ENCODE peak calls at places on chromosomes 12 and 14, in ten cellular contexts. One of them, this sample, is unnamed.

GRCh38 chr12:31647106-31647505 is 12.4 kb upstream of the ETFBKMT start:
- DNase-seq in cardiac muscle cell: no peak
- DNase-seq in lung: no peak
- DNase-seq in adrenal gland: no peak
- DNase-seq in mucosa of descending colon: no peak
- DNase-seq in CD8-positive, alpha-beta T cell: no peak
- DNase-seq in upper lobe of right lung: no peak
- DNase-seq in tibial artery: no peak
- DNase-seq in mammary epithelial cell: peak; percentile 44
- DNase-seq in GM23338: no peak
- DNase-seq in this sample: no peak

GRCh38 chr12:269216-269615 is 6.6 kb upstream of the SLC6A13 start:
- DNase-seq in cardiac muscle cell: peak; percentile 13
- DNase-seq in lung: no peak
- DNase-seq in adrenal gland: no peak
- DNase-seq in mucosa of descending colon: no peak
- DNase-seq in CD8-positive, alpha-beta T cell: no peak
- DNase-seq in upper lobe of right lung: no peak
- DNase-seq in tibial artery: no peak
- DNase-seq in mammary epithelial cell: no peak
- DNase-seq in GM23338: no peak
- DNase-seq in this sample: no peak

GRCh38 chr14:33332497-33332896 is 393.8 kb downstream of the NPAS3 start:
- DNase-seq in cardiac muscle cell: no peak
- DNase-seq in lung: no peak
- DNase-seq in adrenal gland: no peak
- DNase-seq in mucosa of descending colon: no peak
- DNase-seq in CD8-positive, alpha-beta T cell: no peak
- DNase-seq in upper lobe of right lung: no peak
- DNase-seq in tibial artery: no peak
- DNase-seq in mammary epithelial cell: no peak
- DNase-seq in GM23338: no peak
- DNase-seq in this sample: no peak

GRCh38 chr12:112979281-112979680 is 962 bp downstream of the OAS2 start:
- DNase-seq in cardiac muscle cell: no peak
- DNase-seq in lung: no peak
- DNase-seq in adrenal gland: no peak
- DNase-seq in mucosa of descending colon: peak; percentile 35
- DNase-seq in CD8-positive, alpha-beta T cell: peak; percentile 45
- DNase-seq in upper lobe of right lung: no peak
- DNase-seq in tibial artery: no peak
- DNase-seq in mammary epithelial cell: peak; percentile 40
- DNase-seq in GM23338: no peak
- DNase-seq in this sample: no peak

GRCh38 chr12:89309452-89309802 is 42.9 kb downstream of the DUSP6 start:
- DNase-seq in cardiac muscle cell: no peak
- DNase-seq in lung: no peak
- DNase-seq in adrenal gland: no peak
- DNase-seq in mucosa of descending colon: no peak
- DNase-seq in CD8-positive, alpha-beta T cell: no peak
- DNase-seq in upper lobe of right lung: no peak
- DNase-seq in tibial artery: no peak
- DNase-seq in mammary epithelial cell: no peak
- DNase-seq in GM23338: no peak
- DNase-seq in this sample: no peak

GRCh38 chr12:42946776-42947435 is 357.4 kb upstream of the PRICKLE1 start:
- DNase-seq in cardiac muscle cell: no peak
- DNase-seq in lung: no peak
- DNase-seq in adrenal gland: no peak
- DNase-seq in mucosa of descending colon: no peak
- DNase-seq in CD8-positive, alpha-beta T cell: no peak
- DNase-seq in upper lobe of right lung: no peak
- DNase-seq in tibial artery: no peak
- DNase-seq in mammary epithelial cell: peak; percentile 53
- DNase-seq in GM23338: no peak
- DNase-seq in this sample: no peak

GRCh38 chr12:74491374-74491773 is 46.3 kb upstream of the ATXN7L3B start:
- DNase-seq in cardiac muscle cell: no peak
- DNase-seq in lung: no peak
- DNase-seq in adrenal gland: no peak
- DNase-seq in mucosa of descending colon: no peak
- DNase-seq in CD8-positive, alpha-beta T cell: no peak
- DNase-seq in upper lobe of right lung: no peak
- DNase-seq in tibial artery: no peak
- DNase-seq in mammary epithelial cell: no peak
- DNase-seq in GM23338: no peak
- DNase-seq in this sample: no peak

GRCh38 chr14:93906341-93907329 is 20.5 kb upstream of the FAM181A start:
- DNase-seq in cardiac muscle cell: peak; percentile 75
- DNase-seq in lung: peak; percentile 68
- DNase-seq in adrenal gland: peak; percentile 62
- DNase-seq in mucosa of descending colon: peak; percentile 66
- DNase-seq in CD8-positive, alpha-beta T cell: peak; percentile 36
- DNase-seq in upper lobe of right lung: peak; percentile 77
- DNase-seq in tibial artery: peak; percentile 74
- DNase-seq in mammary epithelial cell: peak; percentile 43
- DNase-seq in GM23338: peak; percentile 91
- DNase-seq in this sample: no peak

GRCh38 chr12:54021432-54022013 is 6.7 kb upstream of the HOXC6 start:
- DNase-seq in cardiac muscle cell: no peak
- DNase-seq in lung: no peak
- DNase-seq in adrenal gland: no peak
- DNase-seq in mucosa of descending colon: no peak
- DNase-seq in CD8-positive, alpha-beta T cell: no peak
- DNase-seq in upper lobe of right lung: no peak
- DNase-seq in tibial artery: no peak
- DNase-seq in mammary epithelial cell: peak; percentile 86
- DNase-seq in GM23338: peak; percentile 86
- DNase-seq in this sample: no peak
- TF ChIP-seq CTCF in cardiac muscle cell: peak; percentile 12
- TF ChIP-seq CTCF in lung: no peak
- TF ChIP-seq CTCF in adrenal gland: peak; percentile 10
- TF ChIP-seq CTCF in mucosa of descending colon: no peak
- TF ChIP-seq CTCF in CD8-positive, alpha-beta T cell: no peak
- TF ChIP-seq CTCF in upper lobe of right lung: no peak
- TF ChIP-seq CTCF in tibial artery: no peak
- TF ChIP-seq CTCF in mammary epithelial cell: peak; percentile 35
- TF ChIP-seq CTCF in GM23338: peak; percentile 51
- TF ChIP-seq CTCF in this sample: peak; percentile 17

DNA sequence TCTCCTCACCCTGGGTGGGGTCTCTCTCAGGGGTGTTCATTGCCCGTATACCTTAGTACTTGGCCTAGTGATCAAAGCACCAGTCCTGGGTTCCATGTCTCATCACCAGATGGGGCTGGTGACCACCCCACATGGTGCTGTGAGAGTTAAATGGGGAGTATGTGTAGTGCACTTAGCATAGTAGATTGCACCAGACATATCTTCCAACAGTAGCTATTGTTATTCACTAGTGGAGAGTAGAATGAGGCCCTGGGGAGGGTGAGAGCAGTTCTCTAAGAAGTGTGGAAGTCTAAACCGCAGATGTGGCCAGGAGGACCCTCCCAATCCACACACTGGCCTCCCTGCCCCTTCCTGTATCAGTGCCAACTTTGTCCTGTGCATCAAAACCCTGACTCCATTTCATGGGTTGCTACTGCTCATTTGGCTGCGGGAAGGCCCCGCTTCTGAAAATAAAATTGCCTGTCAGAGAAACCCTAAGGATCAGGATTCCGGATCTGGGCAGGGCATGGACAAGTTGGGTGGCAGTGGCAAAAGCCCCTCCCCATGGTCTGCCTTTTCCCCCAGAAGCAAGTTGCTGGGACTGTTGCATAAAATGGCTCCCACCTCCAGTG is 4.4 kb downstream of the CD9 start:
- DNase-seq in cardiac muscle cell: no peak
- DNase-seq in lung: no peak
- DNase-seq in adrenal gland: no peak
- DNase-seq in mucosa of descending colon: peak; percentile 45
- DNase-seq in CD8-positive, alpha-beta T cell: no peak
- DNase-seq in upper lobe of right lung: no peak
- DNase-seq in tibial artery: no peak
- DNase-seq in mammary epithelial cell: no peak
- DNase-seq in GM23338: no peak
- DNase-seq in this sample: no peak
- H3K4me3 ChIP-seq in cardiac muscle cell: no peak overlapping the region
- H3K4me3 ChIP-seq in lung: no peak overlapping the region
- H3K4me3 ChIP-seq in adrenal gland: no peak overlapping the region
- H3K4me3 ChIP-seq in mucosa of descending colon: no peak overlapping the region
- H3K4me3 ChIP-seq in CD8-positive, alpha-beta T cell: no peak overlapping the region
- H3K4me3 ChIP-seq in upper lobe of right lung: no peak overlapping the region
- H3K4me3 ChIP-seq in tibial artery: peak overlapping the region; percentile 5
- H3K4me3 ChIP-seq in mammary epithelial cell: no peak overlapping the region
- H3K4me3 ChIP-seq in GM23338: peak overlapping the region; percentile 16
- H3K4me3 ChIP-seq in this sample: no peak overlapping the region

GRCh38 chr12:6839482-6840201 is 1.1 kb upstream of the GNB3 start:
- DNase-seq in cardiac muscle cell: no peak
- DNase-seq in lung: no peak
- DNase-seq in adrenal gland: no peak
- DNase-seq in mucosa of descending colon: peak; percentile 52
- DNase-seq in CD8-positive, alpha-beta T cell: no peak
- DNase-seq in upper lobe of right lung: no peak
- DNase-seq in tibial artery: no peak
- DNase-seq in mammary epithelial cell: no peak
- DNase-seq in GM23338: peak; percentile 80
- DNase-seq in this sample: no peak

GRCh38 chr12:6841139-6841515 is 402 bp downstream of the GNB3 start:
- DNase-seq in cardiac muscle cell: no peak
- DNase-seq in lung: no peak
- DNase-seq in adrenal gland: no peak
- DNase-seq in mucosa of descending colon: no peak
- DNase-seq in CD8-positive, alpha-beta T cell: no peak
- DNase-seq in upper lobe of right lung: no peak
- DNase-seq in tibial artery: no peak
- DNase-seq in mammary epithelial cell: no peak
- DNase-seq in GM23338: no peak
- DNase-seq in this sample: no peak

GRCh38 chr12:6842075-6842474 is 1.4 kb downstream of the GNB3 start:
- DNase-seq in cardiac muscle cell: no peak
- DNase-seq in lung: no peak
- DNase-seq in adrenal gland: no peak
- DNase-seq in mucosa of descending colon: no peak
- DNase-seq in CD8-positive, alpha-beta T cell: no peak
- DNase-seq in upper lobe of right lung: no peak
- DNase-seq in tibial artery: no peak
- DNase-seq in mammary epithelial cell: no peak
- DNase-seq in GM23338: no peak
- DNase-seq in this sample: no peak

GRCh38 chr12:6838854-6839253 is 1.9 kb upstream of the GNB3 start:
- DNase-seq in cardiac muscle cell: no peak
- DNase-seq in lung: no peak
- DNase-seq in adrenal gland: no peak
- DNase-seq in mucosa of descending colon: no peak
- DNase-seq in CD8-positive, alpha-beta T cell: no peak
- DNase-seq in upper lobe of right lung: no peak
- DNase-seq in tibial artery: no peak
- DNase-seq in mammary epithelial cell: no peak
- DNase-seq in GM23338: no peak
- DNase-seq in this sample: no peak

GRCh38 chr12:6840428-6841138 is at the start of gene GNB3:
- DNase-seq in cardiac muscle cell: no peak
- DNase-seq in lung: no peak
- DNase-seq in adrenal gland: no peak
- DNase-seq in mucosa of descending colon: peak; percentile 40
- DNase-seq in CD8-positive, alpha-beta T cell: no peak
- DNase-seq in upper lobe of right lung: no peak
- DNase-seq in tibial artery: no peak
- DNase-seq in mammary epithelial cell: no peak
- DNase-seq in GM23338: no peak
- DNase-seq in this sample: no peak
- H3K36me3 ChIP-seq in cardiac muscle cell: peaks cover 10% of the 10 kb centered on the region
- H3K36me3 ChIP-seq in lung: peaks cover 4% of the 10 kb centered on the region
- H3K36me3 ChIP-seq in adrenal gland: no peaks in the 10 kb centered on the region
- H3K36me3 ChIP-seq in mucosa of descending colon: no peaks in the 10 kb centered on the region
- H3K36me3 ChIP-seq in CD8-positive, alpha-beta T cell: no peaks in the 10 kb centered on the region
- H3K36me3 ChIP-seq in upper lobe of right lung: no peaks in the 10 kb centered on the region
- H3K36me3 ChIP-seq in tibial artery: peaks cover 81% of the 10 kb centered on the region
- H3K36me3 ChIP-seq in mammary epithelial cell: no peaks in the 10 kb centered on the region
- H3K36me3 ChIP-seq in GM23338: peaks cover 13% of the 10 kb centered on the region
- H3K36me3 ChIP-seq in this sample: peaks cover 2% of the 10 kb centered on the region

DNA sequence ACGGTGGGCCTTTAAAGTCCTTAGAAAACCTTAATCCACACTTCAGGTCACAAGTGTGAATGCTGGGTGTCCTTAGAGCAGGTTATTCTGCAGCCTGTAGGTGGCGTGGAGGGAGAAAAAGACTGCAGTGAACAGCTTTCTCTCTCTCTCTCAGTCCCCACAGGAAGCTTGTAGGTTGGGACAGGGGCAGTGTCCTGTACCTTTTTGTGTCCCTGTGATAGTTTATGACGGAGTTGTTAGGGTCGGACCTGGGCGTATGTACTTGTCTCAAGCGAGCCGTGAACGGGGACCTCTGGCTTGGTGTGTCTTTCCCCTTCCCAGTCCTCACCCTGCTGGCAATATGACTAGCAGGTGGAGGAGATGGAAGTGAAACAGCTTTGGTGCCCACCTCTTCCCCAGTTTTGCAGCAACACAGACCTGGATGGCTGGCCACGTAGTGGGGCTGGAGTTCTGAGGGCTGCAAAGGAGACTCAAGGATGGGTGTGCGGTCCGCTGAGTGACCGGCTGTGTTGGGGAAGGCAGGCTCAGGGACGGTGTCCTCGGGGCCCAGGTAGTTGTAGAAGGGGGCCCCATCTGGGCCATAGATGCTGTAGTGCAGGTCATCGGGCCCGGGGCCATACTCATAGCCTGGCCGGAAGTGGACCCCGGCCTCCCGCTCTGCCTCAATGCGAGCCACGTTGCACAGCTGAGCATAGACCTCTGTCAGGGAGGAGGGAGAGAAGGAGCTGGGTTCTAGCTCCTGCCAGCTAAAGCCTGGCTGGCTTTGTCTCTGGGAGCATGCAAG is 8.9 kb downstream of the ISCA2 start:
- DNase-seq in cardiac muscle cell: peak; percentile 63
- DNase-seq in lung: no peak
- DNase-seq in adrenal gland: peak; percentile 26
- DNase-seq in mucosa of descending colon: peak; percentile 17
- DNase-seq in CD8-positive, alpha-beta T cell: no peak
- DNase-seq in upper lobe of right lung: no peak
- DNase-seq in tibial artery: no peak
- DNase-seq in mammary epithelial cell: peak; percentile 44
- DNase-seq in GM23338: peak; percentile 83
- DNase-seq in this sample: no peak
- TF ChIP-seq CTCF in cardiac muscle cell: peak; percentile 63
- TF ChIP-seq CTCF in lung: no peak
- TF ChIP-seq CTCF in adrenal gland: peak; percentile 36
- TF ChIP-seq CTCF in mucosa of descending colon: no peak
- TF ChIP-seq CTCF in CD8-positive, alpha-beta T cell: no peak
- TF ChIP-seq CTCF in upper lobe of right lung: peak; percentile 38
- TF ChIP-seq CTCF in tibial artery: peak; percentile 30
- TF ChIP-seq CTCF in mammary epithelial cell: peak; percentile 58
- TF ChIP-seq CTCF in GM23338: peak; percentile 64
- TF ChIP-seq CTCF in this sample: peak; percentile 73